ENCODE peak calls at places on chromosomes 1 and 21, in five cellular contexts. One of them, this sample, is unnamed.

GRCh38 chr1:104906141-104906540 is 1156.4 kb downstream of the AMY1C start:
- DNase-seq in fibroblast of pulmonary artery: no peak
- DNase-seq in dorsolateral prefrontal cortex: no peak
- DNase-seq in breast epithelium: no peak
- DNase-seq in omental fat pad: no peak
- DNase-seq in this sample: no peak

GRCh38 chr1:198162091-198162767 is 5.4 kb downstream of the NEK7 start:
- DNase-seq in fibroblast of pulmonary artery: no peak
- DNase-seq in dorsolateral prefrontal cortex: no peak
- DNase-seq in breast epithelium: no peak
- DNase-seq in omental fat pad: no peak
- DNase-seq in this sample: no peak

GRCh38 chr1:109667452-109668122 is at the start of gene GSTM2:
- DNase-seq in fibroblast of pulmonary artery: peak; percentile 86
- DNase-seq in dorsolateral prefrontal cortex: peak; percentile 85
- DNase-seq in breast epithelium: peak; percentile 85
- DNase-seq in omental fat pad: peak; percentile 83
- DNase-seq in this sample: peak; percentile 50

GRCh38 chr1:187417524-187417923 is 588.8 kb downstream of the PLA2G4A start:
- DNase-seq in fibroblast of pulmonary artery: no peak
- DNase-seq in dorsolateral prefrontal cortex: no peak
- DNase-seq in breast epithelium: no peak
- DNase-seq in omental fat pad: no peak
- DNase-seq in this sample: no peak

GRCh38 chr1:12618661-12619395 is 818 bp upstream of the DHRS3 start:
- DNase-seq in fibroblast of pulmonary artery: peak; percentile 74
- DNase-seq in dorsolateral prefrontal cortex: peak; percentile 59
- DNase-seq in breast epithelium: peak; percentile 78
- DNase-seq in omental fat pad: no peak
- DNase-seq in this sample: no peak

GRCh38 chr1:112317556-112317955 is 78.5 kb upstream of the CTTNBP2NL start:
- DNase-seq in fibroblast of pulmonary artery: no peak
- DNase-seq in dorsolateral prefrontal cortex: no peak
- DNase-seq in breast epithelium: no peak
- DNase-seq in omental fat pad: no peak
- DNase-seq in this sample: no peak

GRCh38 chr1:117735045-117735992 is 129.5 kb downstream of the TENT5C start:
- DNase-seq in fibroblast of pulmonary artery: peak; percentile 65
- DNase-seq in dorsolateral prefrontal cortex: no peak
- DNase-seq in breast epithelium: no peak
- DNase-seq in omental fat pad: no peak
- DNase-seq in this sample: no peak

GRCh38 chr1:231724876-231725647 is 98.5 kb downstream of the DISC1 start:
- DNase-seq in fibroblast of pulmonary artery: peak; percentile 77
- DNase-seq in dorsolateral prefrontal cortex: no peak
- DNase-seq in breast epithelium: no peak
- DNase-seq in omental fat pad: no peak
- DNase-seq in this sample: no peak

GRCh38 chr1:84286071-84286470 is 15.4 kb upstream of the SAMD13 start:
- DNase-seq in fibroblast of pulmonary artery: no peak
- DNase-seq in dorsolateral prefrontal cortex: no peak
- DNase-seq in breast epithelium: no peak
- DNase-seq in omental fat pad: no peak
- DNase-seq in this sample: no peak

GRCh38 chr1:47972864-47973437 is 24.2 kb downstream of the TRABD2B start:
- DNase-seq in fibroblast of pulmonary artery: no peak
- DNase-seq in dorsolateral prefrontal cortex: no peak
- DNase-seq in breast epithelium: no peak
- DNase-seq in omental fat pad: no peak
- DNase-seq in this sample: no peak

GRCh38 chr1:212030936-212031528 is 4.3 kb downstream of the INTS7 start:
- DNase-seq in fibroblast of pulmonary artery: peak; percentile 79
- DNase-seq in dorsolateral prefrontal cortex: no peak
- DNase-seq in breast epithelium: no peak
- DNase-seq in omental fat pad: no peak
- DNase-seq in this sample: no peak

GRCh38 chr1:84869750-84870149 is 23.3 kb downstream of the LPAR3 start:
- DNase-seq in fibroblast of pulmonary artery: peak; percentile 48
- DNase-seq in dorsolateral prefrontal cortex: no peak
- DNase-seq in breast epithelium: no peak
- DNase-seq in omental fat pad: no peak
- DNase-seq in this sample: no peak

GRCh38 chr1:81596341-81596740 is 204.4 kb upstream of the ADGRL2 start:
- DNase-seq in fibroblast of pulmonary artery: no peak
- DNase-seq in dorsolateral prefrontal cortex: peak; percentile 80
- DNase-seq in breast epithelium: no peak
- DNase-seq in omental fat pad: no peak
- DNase-seq in this sample: no peak

GRCh38 chr1:234886081-234886874 is 242.4 kb downstream of the TOMM20 start:
- DNase-seq in fibroblast of pulmonary artery: peak; percentile 29
- DNase-seq in dorsolateral prefrontal cortex: no peak
- DNase-seq in breast epithelium: no peak
- DNase-seq in omental fat pad: no peak
- DNase-seq in this sample: no peak

GRCh38 chr1:61356995-61357394 is 274.6 kb downstream of the NFIA start:
- DNase-seq in fibroblast of pulmonary artery: no peak
- DNase-seq in dorsolateral prefrontal cortex: no peak
- DNase-seq in breast epithelium: no peak
- DNase-seq in omental fat pad: no peak
- DNase-seq in this sample: no peak

GRCh38 chr1:197399691-197400521 is 131.9 kb downstream of the CRB1 start:
- DNase-seq in fibroblast of pulmonary artery: peak; percentile 80
- DNase-seq in dorsolateral prefrontal cortex: no peak
- DNase-seq in breast epithelium: no peak
- DNase-seq in omental fat pad: no peak
- DNase-seq in this sample: no peak

GRCh38 chr1:24786191-24786590 is 40.9 kb downstream of the CLIC4 start:
- DNase-seq in fibroblast of pulmonary artery: peak; percentile 66
- DNase-seq in dorsolateral prefrontal cortex: no peak
- DNase-seq in breast epithelium: no peak
- DNase-seq in omental fat pad: no peak
- DNase-seq in this sample: no peak

GRCh38 chr1:228209657-228210056 is 1.8 kb downstream of the OBSCN start:
- DNase-seq in fibroblast of pulmonary artery: no peak
- DNase-seq in dorsolateral prefrontal cortex: no peak
- DNase-seq in breast epithelium: peak; percentile 10
- DNase-seq in omental fat pad: no peak
- DNase-seq in this sample: no peak

GRCh38 chr1:201119206-201119814 is 7.1 kb upstream of the CACNA1S start:
- DNase-seq in fibroblast of pulmonary artery: peak; percentile 48
- DNase-seq in dorsolateral prefrontal cortex: no peak
- DNase-seq in breast epithelium: no peak
- DNase-seq in omental fat pad: no peak
- DNase-seq in this sample: no peak

GRCh38 chr1:107525961-107526360 is 385.1 kb downstream of the NTNG1 start:
- DNase-seq in fibroblast of pulmonary artery: no peak
- DNase-seq in dorsolateral prefrontal cortex: no peak
- DNase-seq in breast epithelium: no peak
- DNase-seq in omental fat pad: no peak
- DNase-seq in this sample: no peak

GRCh38 chr1:60973668-60974067 is 108.7 kb upstream of the NFIA start:
- DNase-seq in fibroblast of pulmonary artery: no peak
- DNase-seq in dorsolateral prefrontal cortex: no peak
- DNase-seq in breast epithelium: no peak
- DNase-seq in omental fat pad: no peak
- DNase-seq in this sample: no peak

GRCh38 chr1:224851850-224852261 is 77.6 kb upstream of the DNAH14 start:
- DNase-seq in fibroblast of pulmonary artery: no peak
- DNase-seq in dorsolateral prefrontal cortex: no peak
- DNase-seq in breast epithelium: no peak
- DNase-seq in omental fat pad: no peak
- DNase-seq in this sample: no peak

GRCh38 chr1:98054786-98055185 is 134.0 kb upstream of the DPYD start:
- DNase-seq in fibroblast of pulmonary artery: no peak
- DNase-seq in dorsolateral prefrontal cortex: no peak
- DNase-seq in breast epithelium: no peak
- DNase-seq in omental fat pad: no peak
- DNase-seq in this sample: no peak

GRCh38 chr1:185144233-185144632 is 12.5 kb downstream of the TRMT1L start:
- DNase-seq in fibroblast of pulmonary artery: peak; percentile 57
- DNase-seq in dorsolateral prefrontal cortex: no peak
- DNase-seq in breast epithelium: no peak
- DNase-seq in omental fat pad: no peak
- DNase-seq in this sample: no peak

GRCh38 chr21:38123626-38124025 is 133.2 kb upstream of the KCNJ15 start:
- DNase-seq in fibroblast of pulmonary artery: no peak
- DNase-seq in dorsolateral prefrontal cortex: no peak
- DNase-seq in breast epithelium: no peak
- DNase-seq in omental fat pad: no peak
- DNase-seq in this sample: no peak

GRCh38 chr1:6393400-6394187 is at the start of gene ACOT7:
- DNase-seq in fibroblast of pulmonary artery: peak; percentile 86
- DNase-seq in dorsolateral prefrontal cortex: peak; percentile 93
- DNase-seq in breast epithelium: peak; percentile 80
- DNase-seq in omental fat pad: peak; percentile 48
- DNase-seq in this sample: peak; percentile 47

GRCh38 chr1:6392880-6393399 is 627 bp downstream of the ACOT7 start:
- DNase-seq in fibroblast of pulmonary artery: no peak
- DNase-seq in dorsolateral prefrontal cortex: no peak
- DNase-seq in breast epithelium: no peak
- DNase-seq in omental fat pad: no peak
- DNase-seq in this sample: no peak

GRCh38 chr1:6397844-6398243 is 4.3 kb upstream of the ACOT7 start:
- DNase-seq in fibroblast of pulmonary artery: no peak
- DNase-seq in dorsolateral prefrontal cortex: no peak
- DNase-seq in breast epithelium: no peak
- DNase-seq in omental fat pad: no peak
- DNase-seq in this sample: no peak

GRCh38 chr1:6399294-6399693 is 5.7 kb upstream of the ACOT7 start:
- DNase-seq in fibroblast of pulmonary artery: no peak
- DNase-seq in dorsolateral prefrontal cortex: no peak
- DNase-seq in breast epithelium: no peak
- DNase-seq in omental fat pad: no peak
- DNase-seq in this sample: no peak

DNA sequence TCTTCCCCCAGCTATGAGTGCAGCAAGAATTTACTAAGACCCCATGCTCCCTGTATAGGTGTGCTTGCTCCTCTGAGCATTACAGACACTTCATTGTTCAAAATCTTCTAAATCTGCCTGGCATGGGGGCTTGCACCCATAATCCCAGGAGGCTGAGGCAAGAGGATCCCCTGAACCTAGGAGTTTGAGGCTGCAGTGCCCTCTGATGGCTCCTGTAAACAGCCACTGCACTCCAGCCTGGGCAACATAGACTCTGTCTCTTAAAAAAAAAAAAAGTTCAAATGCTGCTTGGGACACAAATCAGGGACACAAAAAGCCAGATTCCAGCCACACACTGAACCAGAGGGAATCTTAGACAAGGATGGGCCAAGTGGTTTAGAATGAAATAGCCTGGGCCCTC is 3.4 kb upstream of the ACOT7 start:
- DNase-seq in fibroblast of pulmonary artery: no peak
- DNase-seq in dorsolateral prefrontal cortex: no peak
- DNase-seq in breast epithelium: no peak
- DNase-seq in omental fat pad: no peak
- DNase-seq in this sample: no peak
- TF ChIP-seq CTCF in fibroblast of pulmonary artery: peak; percentile 11
- TF ChIP-seq CTCF in dorsolateral prefrontal cortex: no peak
- TF ChIP-seq CTCF in breast epithelium: no peak
- TF ChIP-seq CTCF in omental fat pad: no peak
- TF ChIP-seq CTCF in this sample: peak; percentile 4

DNA sequence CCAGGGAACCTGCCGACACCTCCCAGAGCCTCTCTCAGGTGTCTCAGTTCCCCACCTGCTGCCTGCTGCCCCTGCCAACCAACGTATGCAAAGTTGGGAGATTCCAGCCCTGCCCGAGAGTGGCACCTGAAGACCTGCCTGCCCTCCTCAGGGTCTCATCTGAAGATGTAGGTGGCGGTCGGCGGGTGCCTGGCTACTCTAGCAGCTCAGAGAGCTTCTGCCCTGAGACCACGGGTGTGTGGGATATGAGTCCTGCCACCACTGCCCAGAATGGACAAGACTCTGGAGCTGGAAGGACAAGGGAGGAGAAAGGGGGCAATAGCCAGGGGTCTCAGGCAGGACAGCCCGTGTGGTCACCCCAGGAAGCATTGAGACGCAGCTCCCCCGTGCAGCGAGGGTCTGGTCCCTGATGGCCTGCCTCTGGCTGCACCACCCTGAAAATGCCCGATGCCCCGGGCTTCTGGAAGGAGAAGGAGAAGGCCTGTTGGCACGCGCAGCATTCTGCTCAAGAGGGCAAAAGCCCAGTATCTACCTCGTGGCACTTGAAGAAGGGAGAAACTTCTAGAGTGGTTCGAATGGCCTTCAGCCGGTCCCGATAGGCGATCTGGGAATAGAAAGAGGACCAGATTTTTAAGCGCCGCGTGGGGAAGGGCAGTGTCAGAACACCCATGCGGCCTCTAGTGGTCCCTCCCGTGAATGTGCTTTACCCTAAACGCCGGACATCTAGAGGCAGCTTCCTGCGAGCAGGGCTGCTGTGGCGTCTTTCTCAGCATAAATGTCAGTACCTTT is 88.8 kb downstream of the STUM start:
- DNase-seq in fibroblast of pulmonary artery: peak; percentile 50
- DNase-seq in dorsolateral prefrontal cortex: peak; percentile 44
- DNase-seq in breast epithelium: no peak
- DNase-seq in omental fat pad: no peak
- DNase-seq in this sample: no peak
- TF ChIP-seq CTCF in fibroblast of pulmonary artery: peak; percentile 64
- TF ChIP-seq CTCF in dorsolateral prefrontal cortex: peak; percentile 40
- TF ChIP-seq CTCF in breast epithelium: no peak
- TF ChIP-seq CTCF in omental fat pad: no peak
- TF ChIP-seq CTCF in this sample: no peak

GRCh38 chr1:156623946-156624813 is 5.0 kb downstream of the HAPLN2 start:
- DNase-seq in fibroblast of pulmonary artery: peak; percentile 43
- DNase-seq in dorsolateral prefrontal cortex: peak; percentile 81
- DNase-seq in breast epithelium: no peak
- DNase-seq in omental fat pad: no peak
- DNase-seq in this sample: no peak
- TF ChIP-seq CTCF in fibroblast of pulmonary artery: peak; percentile 29
- TF ChIP-seq CTCF in dorsolateral prefrontal cortex: peak; percentile 49
- TF ChIP-seq CTCF in breast epithelium: peak; percentile 28
- TF ChIP-seq CTCF in omental fat pad: no peak
- TF ChIP-seq CTCF in this sample: peak; percentile 45

DNA sequence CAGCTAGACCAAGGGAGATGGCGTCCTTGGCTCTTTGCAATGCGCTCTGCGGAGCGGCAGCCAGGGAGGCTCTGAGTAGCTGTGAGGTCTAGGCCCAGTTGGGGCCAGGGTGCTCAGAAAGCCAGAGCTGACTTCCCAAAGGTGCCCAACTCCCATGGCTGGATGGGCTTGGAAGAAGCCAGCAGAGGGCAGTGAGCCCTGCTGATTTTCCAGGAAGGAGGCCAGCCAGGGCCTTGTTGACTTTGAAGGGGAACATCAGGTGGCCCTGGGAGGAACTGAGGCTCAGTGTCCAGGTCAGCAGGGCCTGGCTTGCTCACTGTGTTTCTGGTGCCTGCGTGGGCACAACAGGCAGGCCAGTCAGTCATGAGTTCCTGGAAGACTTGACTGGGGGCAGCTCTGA is 27.1 kb downstream of the CDCP2 start:
- DNase-seq in fibroblast of pulmonary artery: peak; percentile 30
- DNase-seq in dorsolateral prefrontal cortex: no peak
- DNase-seq in breast epithelium: no peak
- DNase-seq in omental fat pad: no peak
- DNase-seq in this sample: no peak
- TF ChIP-seq CTCF in fibroblast of pulmonary artery: peak; percentile 44
- TF ChIP-seq CTCF in dorsolateral prefrontal cortex: no peak
- TF ChIP-seq CTCF in breast epithelium: no peak
- TF ChIP-seq CTCF in omental fat pad: no peak
- TF ChIP-seq CTCF in this sample: peak; percentile 38

GRCh38 chr1:14435368-14436023 is 163.0 kb upstream of the KAZN start:
- DNase-seq in fibroblast of pulmonary artery: no peak
- DNase-seq in dorsolateral prefrontal cortex: no peak
- DNase-seq in breast epithelium: no peak
- DNase-seq in omental fat pad: no peak
- DNase-seq in this sample: no peak
- TF ChIP-seq CTCF in fibroblast of pulmonary artery: no peak
- TF ChIP-seq CTCF in dorsolateral prefrontal cortex: no peak
- TF ChIP-seq CTCF in breast epithelium: no peak
- TF ChIP-seq CTCF in omental fat pad: no peak
- TF ChIP-seq CTCF in this sample: no peak

GRCh38 chr1:31938184-31938975 is at the start of gene PTP4A2:
- DNase-seq in fibroblast of pulmonary artery: peak; percentile 95
- DNase-seq in dorsolateral prefrontal cortex: peak; percentile 93
- DNase-seq in breast epithelium: peak; percentile 85
- DNase-seq in omental fat pad: peak; percentile 65
- DNase-seq in this sample: peak; percentile 92
- TF ChIP-seq CTCF in fibroblast of pulmonary artery: peak; percentile 3
- TF ChIP-seq CTCF in dorsolateral prefrontal cortex: peak; percentile 68
- TF ChIP-seq CTCF in breast epithelium: no peak
- TF ChIP-seq CTCF in omental fat pad: peak; percentile 86
- TF ChIP-seq CTCF in this sample: peak; percentile 45

This sample was measured in D721Med.